ENCODE peak calls at places on chromosomes 13 and 19, in seven cellular contexts. N, L, H, E, I, S and Y are unnamed samples.

GRCh38 chr19:27974082-27974513 is 1238.9 kb downstream of the UQCRFS1 start:
- DNase-seq in N (no peak), L (no peak), H (peak), E (no peak), I (no peak), S (no peak), Y (peak)

GRCh38 chr13:51287758-51288157 is 51.7 kb upstream of the SERPINE3 start:
- DNase-seq in N (no peak), L (no peak), H (no peak), E (no peak), I (no peak), S (no peak), Y (no peak)

GRCh38 chr19:1811472-1811894 is 593 bp downstream of the ATP8B3 start:
- DNase-seq in N (peak), L (peak), H (peak), E (peak), I (peak), S (peak), Y (peak)

GRCh38 chr13:112248406-112248760 is 127.8 kb upstream of the SPACA7 start:
- DNase-seq in N (no peak), L (no peak), H (no peak), E (no peak), I (no peak), S (no peak), Y (no peak)

GRCh38 chr13:53206455-53206854 is 177.8 kb downstream of the OLFM4 start:
- DNase-seq in N (no peak), L (no peak), H (peak), E (no peak), I (no peak), S (no peak), Y (peak)

GRCh38 chr13:34878354-34878753 is 63.7 kb upstream of the NBEA start:
- DNase-seq in N (no peak), L (no peak), H (no peak), E (no peak), I (no peak), S (no peak), Y (no peak)

GRCh38 chr13:44347905-44348304 is 25.7 kb upstream of the SERP2 start:
- DNase-seq in N (peak), L (no peak), H (peak), E (no peak), I (peak), S (no peak), Y (no peak)

GRCh38 chr19:46431824-46432223 is 3.1 kb upstream of the PNMA8C start:
- DNase-seq in N (no peak), L (no peak), H (no peak), E (no peak), I (no peak), S (peak), Y (no peak)

GRCh38 chr19:12365094-12365371 is 450 bp downstream of the ZNF442 start:
- DNase-seq in N (peak), L (peak), H (peak), E (no peak), I (peak), S (no peak), Y (peak)

GRCh38 chr19:15475169-15475568 is 4.1 kb downstream of the PGLYRP2 start:
- DNase-seq in N (no peak), L (no peak), H (no peak), E (no peak), I (no peak), S (no peak), Y (no peak)

DNA sequence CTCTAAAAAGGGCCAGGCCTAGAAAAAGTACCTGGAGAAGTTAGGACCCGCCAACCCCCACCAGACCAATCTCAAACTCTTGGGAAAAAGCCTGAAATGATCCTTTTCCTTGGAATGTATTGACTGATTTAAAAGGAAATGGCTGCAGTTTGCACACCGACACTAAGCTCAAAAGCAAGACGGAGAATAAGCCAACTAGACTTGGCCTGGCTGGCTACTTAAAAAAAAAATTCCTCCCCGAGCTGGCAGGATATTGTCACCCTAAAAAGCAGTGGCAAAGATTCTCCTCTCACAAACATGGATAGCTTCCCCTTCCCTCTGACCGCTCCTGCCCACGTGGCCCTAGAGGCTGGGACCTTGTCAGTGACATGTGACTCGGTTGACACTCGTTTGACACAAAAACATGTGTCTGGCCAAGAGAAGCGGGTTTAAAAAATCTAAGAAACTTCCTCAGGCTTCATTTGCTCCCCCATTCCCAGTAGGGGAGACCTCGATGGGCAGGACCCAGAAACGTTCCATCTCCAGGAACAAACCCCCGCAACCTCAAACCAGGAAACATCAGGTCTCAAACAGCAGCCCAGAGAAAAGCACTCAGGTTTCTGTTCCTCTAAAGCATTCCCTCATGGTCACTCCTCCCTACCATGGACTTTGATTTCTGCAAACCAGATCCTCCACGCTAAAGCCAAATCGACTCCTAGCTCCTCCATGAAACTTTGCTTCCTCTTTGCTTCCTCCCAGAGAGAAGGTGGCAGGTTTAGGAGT is 1.3 kb downstream of the RFX1 start:
- DNase-seq in N (no peak), L (no peak), H (peak), E (peak), I (no peak), S (peak), Y (peak)
- H3K4me3 ChIP-seq in N (peak), L (peak), H (peak), E (peak), I (no peak), S (peak), Y (no peak)

GRCh38 chr19:35462476-35462953 is 14.5 kb downstream of the FFAR2 start:
- DNase-seq in N (no peak), L (no peak), H (no peak), E (no peak), I (no peak), S (no peak), Y (no peak)
- H3K4me3 ChIP-seq in N (no peak), L (no peak), H (no peak), E (no peak), I (no peak), S (no peak), Y (no peak)

GRCh38 chr13:91698308-91698707 is 299.9 kb downstream of the GPC5 start:
- DNase-seq in N (no peak), L (no peak), H (no peak), E (no peak), I (no peak), S (no peak), Y (no peak)

GRCh38 chr13:91702411-91702810 is 304.0 kb downstream of the GPC5 start:
- DNase-seq in N (no peak), L (no peak), H (no peak), E (no peak), I (no peak), S (no peak), Y (no peak)

GRCh38 chr13:91698767-91699166 is 300.3 kb downstream of the GPC5 start:
- DNase-seq in N (no peak), L (no peak), H (no peak), E (no peak), I (no peak), S (no peak), Y (no peak)

GRCh38 chr13:91701975-91702374 is 303.6 kb downstream of the GPC5 start:
- DNase-seq in N (no peak), L (no peak), H (no peak), E (no peak), I (no peak), S (no peak), Y (no peak)

DNA sequence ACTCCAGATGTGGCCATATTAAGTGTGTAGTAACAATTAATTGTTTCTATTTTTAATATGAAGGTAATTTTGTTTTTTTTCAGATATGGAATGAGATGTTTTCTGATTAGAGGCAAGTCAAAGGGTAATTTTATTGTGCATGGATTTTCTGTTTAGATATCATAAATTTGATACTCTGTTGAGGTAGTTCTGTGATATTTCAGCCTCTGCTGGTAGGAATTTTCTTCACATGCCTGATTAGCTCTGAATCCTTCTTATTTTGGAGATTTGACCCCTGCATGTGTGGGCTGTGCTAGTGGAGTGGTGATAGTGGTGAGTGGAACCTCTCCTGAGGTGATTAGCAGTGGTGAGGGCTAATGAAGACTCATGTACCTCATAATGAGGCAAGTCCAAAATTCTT is 301.4 kb downstream of the GPC5 start:
- DNase-seq in N (no peak), L (no peak), H (no peak), E (no peak), I (no peak), S (no peak), Y (no peak)
- H3K4me3 ChIP-seq in N (no peak), L (no peak), H (no peak), E (no peak), I (no peak), S (no peak), Y (no peak)

DNA sequence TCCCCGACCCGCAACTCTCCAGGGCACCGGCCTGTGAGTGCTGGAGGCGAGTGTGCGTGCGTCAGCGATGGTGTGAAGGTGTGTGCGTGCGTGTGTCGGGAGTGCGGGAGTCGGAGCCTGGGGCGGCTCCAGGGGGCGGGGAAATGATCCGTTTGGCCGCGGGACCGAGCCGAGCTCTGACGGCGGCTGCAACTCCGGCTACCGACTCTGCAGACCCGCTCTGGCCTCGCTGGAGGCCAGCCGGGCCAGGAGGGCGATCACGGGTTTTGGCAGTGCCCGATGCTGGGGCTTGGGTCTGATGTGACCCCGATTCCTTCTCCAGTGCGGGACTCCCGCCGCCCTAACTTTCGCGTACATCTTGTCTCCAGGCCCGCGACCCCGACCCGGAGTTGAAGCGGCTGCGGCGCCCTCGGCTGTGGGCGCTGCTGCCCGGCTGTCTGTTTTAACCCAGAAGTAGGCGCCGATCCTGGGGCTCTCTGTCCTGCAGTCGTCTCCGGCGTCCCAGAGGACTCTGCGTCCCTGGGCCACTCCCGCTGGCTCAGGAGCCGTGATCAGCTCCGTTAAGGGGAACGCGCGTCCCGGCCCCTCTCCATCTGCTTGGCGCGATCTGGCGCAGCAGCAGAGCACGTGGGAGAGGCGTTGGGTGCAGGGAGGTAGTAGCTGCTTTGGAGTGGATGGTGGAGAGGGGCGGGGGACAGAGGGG is 1.2 kb downstream of the CHST8 start:
- DNase-seq in N (no peak), L (no peak), H (no peak), E (no peak), I (no peak), S (no peak), Y (no peak)
- H3K4me3 ChIP-seq in N (no peak), L (no peak), H (no peak), E (peak), I (no peak), S (peak), Y (no peak)

DNA sequence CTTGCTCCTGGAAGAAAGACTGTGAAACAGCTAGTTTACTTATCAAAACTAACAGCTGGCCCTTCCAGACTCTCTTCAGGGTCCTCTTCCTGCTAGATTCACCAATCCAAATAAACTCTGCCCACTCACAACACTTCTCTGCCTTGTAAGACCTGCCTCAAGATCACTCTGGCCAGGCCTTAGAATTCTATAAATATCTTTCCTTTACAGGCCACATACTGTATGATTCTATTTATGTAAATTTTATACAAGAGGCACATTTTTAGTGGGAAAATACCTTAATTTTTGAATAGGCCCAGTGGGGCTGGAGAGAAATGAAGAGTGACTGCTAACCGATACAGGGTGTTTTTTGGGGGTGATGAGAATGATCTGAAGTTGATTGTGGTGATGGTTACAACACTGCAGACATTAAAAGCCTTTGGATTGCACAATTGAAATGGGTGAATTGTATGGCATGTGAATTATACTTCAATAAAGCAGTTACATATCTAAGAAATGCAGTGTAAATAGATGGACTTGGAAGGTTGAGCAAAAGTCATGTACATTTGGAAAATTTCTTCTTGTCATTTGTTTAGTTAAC is 141.8 kb downstream of the GPC5 start:
- DNase-seq in N (no peak), L (no peak), H (no peak), E (no peak), I (no peak), S (no peak), Y (no peak)
- H3K4me3 ChIP-seq in N (no peak), L (no peak), H (no peak), E (no peak), I (no peak), S (no peak), Y (no peak)

GRCh38 chr19:4065430-4066175 is 1.1 kb downstream of the ZBTB7A start:
- DNase-seq in N (peak), L (peak), H (peak), E (peak), I (peak), S (peak), Y (peak)
- H3K4me3 ChIP-seq in N (peak), L (peak), H (peak), E (peak), I (peak), S (peak), Y (peak)

GRCh38 chr19:29879655-29879974 is 62.4 kb upstream of the URI1 start:
- DNase-seq in N (no peak), L (no peak), H (no peak), E (no peak), I (no peak), S (no peak), Y (no peak)
- H3K4me3 ChIP-seq in N (no peak), L (no peak), H (no peak), E (no peak), I (no peak), S (no peak), Y (no peak)